ENCODE peak calls at places on chromosome 12, in five cellular contexts. One of them, this sample, is unnamed.

GRCh38 chr12:52121848-52122838 is 42.6 kb downstream of the SMIM41 start:
- DNase-seq in K562: peak
- DNase-seq in fibroblast of the aortic adventitia: peak
- DNase-seq in stimulated activated CD4-positive, alpha-beta T cell treated with anti-CD3 and anti-CD28 coated beads, TNF-alpha, amount 100 ng/mL, for 1 hour: no peak
- DNase-seq in WTC11: peak
- DNase-seq in this sample: peak

GRCh38 chr12:3777206-3777809 is 24.4 kb upstream of the CRACR2A start:
- DNase-seq in stimulated activated CD4-positive, alpha-beta T cell treated with anti-CD3 and anti-CD28 coated beads, TNF-alpha, amount 100 ng/mL, for 1 hour: no peak
- DNase-seq in K562: peak
- DNase-seq in fibroblast of the aortic adventitia: peak
- DNase-seq in WTC11: no peak
- DNase-seq in this sample: no peak

GRCh38 chr12:122082621-122083356 is 4.2 kb downstream of the MLXIP start:
- DNase-seq in WTC11: no peak
- DNase-seq in stimulated activated CD4-positive, alpha-beta T cell treated with anti-CD3 and anti-CD28 coated beads, TNF-alpha, amount 100 ng/mL, for 1 hour: no peak
- DNase-seq in fibroblast of the aortic adventitia: no peak
- DNase-seq in K562: no peak
- DNase-seq in this sample: no peak

GRCh38 chr12:98066251-98066650 is 449.1 kb upstream of the TMPO start:
- DNase-seq in stimulated activated CD4-positive, alpha-beta T cell treated with anti-CD3 and anti-CD28 coated beads, TNF-alpha, amount 100 ng/mL, for 1 hour: no peak
- DNase-seq in fibroblast of the aortic adventitia: no peak
- DNase-seq in WTC11: no peak
- DNase-seq in K562: no peak
- DNase-seq in this sample: no peak

GRCh38 chr12:89544730-89545184 is 18.9 kb upstream of the POC1B start:
- DNase-seq in fibroblast of the aortic adventitia: peak
- DNase-seq in K562: no peak
- DNase-seq in WTC11: no peak
- DNase-seq in stimulated activated CD4-positive, alpha-beta T cell treated with anti-CD3 and anti-CD28 coated beads, TNF-alpha, amount 100 ng/mL, for 1 hour: no peak
- DNase-seq in this sample: peak

GRCh38 chr12:78556651-78557050 is 307.9 kb upstream of the SYT1 start:
- DNase-seq in stimulated activated CD4-positive, alpha-beta T cell treated with anti-CD3 and anti-CD28 coated beads, TNF-alpha, amount 100 ng/mL, for 1 hour: no peak
- DNase-seq in WTC11: no peak
- DNase-seq in K562: no peak
- DNase-seq in fibroblast of the aortic adventitia: no peak
- DNase-seq in this sample: no peak

GRCh38 chr12:50151047-50151687 is 16.0 kb downstream of the CERS5 start:
- DNase-seq in WTC11: no peak
- DNase-seq in fibroblast of the aortic adventitia: peak
- DNase-seq in stimulated activated CD4-positive, alpha-beta T cell treated with anti-CD3 and anti-CD28 coated beads, TNF-alpha, amount 100 ng/mL, for 1 hour: no peak
- DNase-seq in K562: no peak
- DNase-seq in this sample: no peak

GRCh38 chr12:22299294-22299912 is 35.1 kb downstream of the ST8SIA1 start:
- DNase-seq in WTC11: no peak
- DNase-seq in stimulated activated CD4-positive, alpha-beta T cell treated with anti-CD3 and anti-CD28 coated beads, TNF-alpha, amount 100 ng/mL, for 1 hour: no peak
- DNase-seq in K562: no peak
- DNase-seq in fibroblast of the aortic adventitia: no peak
- DNase-seq in this sample: no peak

GRCh38 chr12:119684730-119685129 is 16.8 kb downstream of the PRKAB1 start:
- DNase-seq in K562: no peak
- DNase-seq in WTC11: no peak
- DNase-seq in fibroblast of the aortic adventitia: peak
- DNase-seq in stimulated activated CD4-positive, alpha-beta T cell treated with anti-CD3 and anti-CD28 coated beads, TNF-alpha, amount 100 ng/mL, for 1 hour: no peak
- DNase-seq in this sample: no peak

GRCh38 chr12:127381043-127381668 is 885.8 kb upstream of the TMEM132C start:
- DNase-seq in fibroblast of the aortic adventitia: peak
- DNase-seq in stimulated activated CD4-positive, alpha-beta T cell treated with anti-CD3 and anti-CD28 coated beads, TNF-alpha, amount 100 ng/mL, for 1 hour: no peak
- DNase-seq in WTC11: peak
- DNase-seq in K562: peak
- DNase-seq in this sample: no peak

GRCh38 chr12:1914116-1914911 is 4.1 kb downstream of the CACNA2D4 start:
- DNase-seq in fibroblast of the aortic adventitia: no peak
- DNase-seq in WTC11: no peak
- DNase-seq in K562: no peak
- DNase-seq in stimulated activated CD4-positive, alpha-beta T cell treated with anti-CD3 and anti-CD28 coated beads, TNF-alpha, amount 100 ng/mL, for 1 hour: no peak
- DNase-seq in this sample: no peak

GRCh38 chr12:122366685-122367475 is 55.6 kb downstream of the CLIP1 start:
- DNase-seq in WTC11: no peak
- DNase-seq in fibroblast of the aortic adventitia: peak
- DNase-seq in K562: peak
- DNase-seq in stimulated activated CD4-positive, alpha-beta T cell treated with anti-CD3 and anti-CD28 coated beads, TNF-alpha, amount 100 ng/mL, for 1 hour: no peak
- DNase-seq in this sample: no peak

GRCh38 chr12:57476162-57476992 is 3.3 kb downstream of the ARHGAP9 start:
- DNase-seq in stimulated activated CD4-positive, alpha-beta T cell treated with anti-CD3 and anti-CD28 coated beads, TNF-alpha, amount 100 ng/mL, for 1 hour: no peak
- DNase-seq in fibroblast of the aortic adventitia: no peak
- DNase-seq in WTC11: peak
- DNase-seq in K562: no peak
- DNase-seq in this sample: no peak

GRCh38 chr12:31217356-31218130 is 108.4 kb downstream of the SINHCAF start:
- DNase-seq in K562: no peak
- DNase-seq in WTC11: no peak
- DNase-seq in stimulated activated CD4-positive, alpha-beta T cell treated with anti-CD3 and anti-CD28 coated beads, TNF-alpha, amount 100 ng/mL, for 1 hour: no peak
- DNase-seq in fibroblast of the aortic adventitia: no peak
- DNase-seq in this sample: no peak

GRCh38 chr12:116125981-116126566 is 151.4 kb downstream of the MED13L start:
- DNase-seq in fibroblast of the aortic adventitia: peak
- DNase-seq in K562: no peak
- DNase-seq in stimulated activated CD4-positive, alpha-beta T cell treated with anti-CD3 and anti-CD28 coated beads, TNF-alpha, amount 100 ng/mL, for 1 hour: no peak
- DNase-seq in WTC11: no peak
- DNase-seq in this sample: no peak

GRCh38 chr12:104132351-104132956 is 5.6 kb downstream of the NFYB start:
- DNase-seq in fibroblast of the aortic adventitia: no peak
- DNase-seq in K562: no peak
- DNase-seq in stimulated activated CD4-positive, alpha-beta T cell treated with anti-CD3 and anti-CD28 coated beads, TNF-alpha, amount 100 ng/mL, for 1 hour: no peak
- DNase-seq in WTC11: no peak
- DNase-seq in this sample: no peak

GRCh38 chr12:130013771-130014484 is 110.1 kb upstream of the TMEM132D start:
- DNase-seq in K562: peak
- DNase-seq in fibroblast of the aortic adventitia: no peak
- DNase-seq in stimulated activated CD4-positive, alpha-beta T cell treated with anti-CD3 and anti-CD28 coated beads, TNF-alpha, amount 100 ng/mL, for 1 hour: no peak
- DNase-seq in WTC11: peak
- DNase-seq in this sample: peak

GRCh38 chr12:48985901-48986300 is 7.8 kb downstream of the WNT1 start:
- DNase-seq in stimulated activated CD4-positive, alpha-beta T cell treated with anti-CD3 and anti-CD28 coated beads, TNF-alpha, amount 100 ng/mL, for 1 hour: no peak
- DNase-seq in K562: no peak
- DNase-seq in fibroblast of the aortic adventitia: no peak
- DNase-seq in WTC11: no peak
- DNase-seq in this sample: no peak

GRCh38 chr12:85805654-85806053 is 30.6 kb downstream of the RASSF9 start:
- DNase-seq in fibroblast of the aortic adventitia: peak
- DNase-seq in stimulated activated CD4-positive, alpha-beta T cell treated with anti-CD3 and anti-CD28 coated beads, TNF-alpha, amount 100 ng/mL, for 1 hour: no peak
- DNase-seq in WTC11: no peak
- DNase-seq in K562: no peak
- DNase-seq in this sample: no peak

GRCh38 chr12:464484-465267 is 4.9 kb downstream of the B4GALNT3 start:
- DNase-seq in K562: no peak
- DNase-seq in fibroblast of the aortic adventitia: no peak
- DNase-seq in stimulated activated CD4-positive, alpha-beta T cell treated with anti-CD3 and anti-CD28 coated beads, TNF-alpha, amount 100 ng/mL, for 1 hour: no peak
- DNase-seq in WTC11: no peak
- DNase-seq in this sample: no peak

GRCh38 chr12:8018666-8019581 is 13.6 kb upstream of the FOXJ2 start:
- DNase-seq in K562: peak
- DNase-seq in stimulated activated CD4-positive, alpha-beta T cell treated with anti-CD3 and anti-CD28 coated beads, TNF-alpha, amount 100 ng/mL, for 1 hour: no peak
- DNase-seq in WTC11: peak
- DNase-seq in fibroblast of the aortic adventitia: no peak
- DNase-seq in this sample: no peak

GRCh38 chr12:124392991-124393790 is 98.3 kb downstream of the RFLNA start:
- DNase-seq in WTC11: no peak
- DNase-seq in stimulated activated CD4-positive, alpha-beta T cell treated with anti-CD3 and anti-CD28 coated beads, TNF-alpha, amount 100 ng/mL, for 1 hour: no peak
- DNase-seq in K562: no peak
- DNase-seq in fibroblast of the aortic adventitia: peak
- DNase-seq in this sample: peak

GRCh38 chr12:109880049-109880931 is at the start of gene GLTP:
- DNase-seq in fibroblast of the aortic adventitia: peak
- DNase-seq in stimulated activated CD4-positive, alpha-beta T cell treated with anti-CD3 and anti-CD28 coated beads, TNF-alpha, amount 100 ng/mL, for 1 hour: peak
- DNase-seq in K562: peak
- DNase-seq in WTC11: peak
- DNase-seq in this sample: peak

GRCh38 chr12:62732861-62733427 is 202.0 kb downstream of the PPM1H start:
- DNase-seq in stimulated activated CD4-positive, alpha-beta T cell treated with anti-CD3 and anti-CD28 coated beads, TNF-alpha, amount 100 ng/mL, for 1 hour: no peak
- DNase-seq in K562: no peak
- DNase-seq in fibroblast of the aortic adventitia: peak
- DNase-seq in WTC11: no peak
- DNase-seq in this sample: no peak

GRCh38 chr12:124862768-124863408 is 776 bp downstream of the SCARB1 start:
- DNase-seq in WTC11: no peak
- DNase-seq in stimulated activated CD4-positive, alpha-beta T cell treated with anti-CD3 and anti-CD28 coated beads, TNF-alpha, amount 100 ng/mL, for 1 hour: no peak
- DNase-seq in fibroblast of the aortic adventitia: no peak
- DNase-seq in K562: no peak
- DNase-seq in this sample: no peak

GRCh38 chr12:138898-139534 is 72.4 kb downstream of the IQSEC3 start:
- DNase-seq in K562: no peak
- DNase-seq in stimulated activated CD4-positive, alpha-beta T cell treated with anti-CD3 and anti-CD28 coated beads, TNF-alpha, amount 100 ng/mL, for 1 hour: no peak
- DNase-seq in fibroblast of the aortic adventitia: peak
- DNase-seq in WTC11: peak
- DNase-seq in this sample: no peak

GRCh38 chr12:7112041-7112440 is 3.0 kb upstream of the C1RL start:
- DNase-seq in WTC11: no peak
- DNase-seq in fibroblast of the aortic adventitia: peak
- DNase-seq in stimulated activated CD4-positive, alpha-beta T cell treated with anti-CD3 and anti-CD28 coated beads, TNF-alpha, amount 100 ng/mL, for 1 hour: no peak
- DNase-seq in K562: no peak
- DNase-seq in this sample: no peak

GRCh38 chr12:120640840-120641833 is 711 bp downstream of the CABP1 start:
- DNase-seq in WTC11: peak
- DNase-seq in K562: peak
- DNase-seq in stimulated activated CD4-positive, alpha-beta T cell treated with anti-CD3 and anti-CD28 coated beads, TNF-alpha, amount 100 ng/mL, for 1 hour: no peak
- DNase-seq in fibroblast of the aortic adventitia: peak
- DNase-seq in this sample: peak

GRCh38 chr12:50110762-50111416 is 1.1 kb upstream of the COX14 start:
- DNase-seq in K562: no peak
- DNase-seq in fibroblast of the aortic adventitia: peak
- DNase-seq in stimulated activated CD4-positive, alpha-beta T cell treated with anti-CD3 and anti-CD28 coated beads, TNF-alpha, amount 100 ng/mL, for 1 hour: no peak
- DNase-seq in WTC11: peak
- DNase-seq in this sample: peak

GRCh38 chr12:32377344-32378000 is 21.9 kb upstream of the FGD4 start:
- DNase-seq in fibroblast of the aortic adventitia: no peak
- DNase-seq in K562: no peak
- DNase-seq in stimulated activated CD4-positive, alpha-beta T cell treated with anti-CD3 and anti-CD28 coated beads, TNF-alpha, amount 100 ng/mL, for 1 hour: no peak
- DNase-seq in WTC11: no peak
- DNase-seq in this sample: no peak

GRCh38 chr12:12016284-12017100 is 54.2 kb upstream of the BCL2L14 start:
- DNase-seq in fibroblast of the aortic adventitia: no peak
- DNase-seq in stimulated activated CD4-positive, alpha-beta T cell treated with anti-CD3 and anti-CD28 coated beads, TNF-alpha, amount 100 ng/mL, for 1 hour: no peak
- DNase-seq in K562: no peak
- DNase-seq in WTC11: no peak
- DNase-seq in this sample: no peak

GRCh38 chr12:121577443-121578180 is 3.2 kb downstream of the KDM2B start:
- DNase-seq in K562: no peak
- DNase-seq in WTC11: no peak
- DNase-seq in stimulated activated CD4-positive, alpha-beta T cell treated with anti-CD3 and anti-CD28 coated beads, TNF-alpha, amount 100 ng/mL, for 1 hour: no peak
- DNase-seq in fibroblast of the aortic adventitia: no peak
- DNase-seq in this sample: no peak

This sample was measured in lung.